ENCODE peak calls at places on chromosomes 4 and X, in seven cellular contexts. T, V, K, W, H, A and S are unnamed samples.
A peak's percentile ranks its signal among the peaks of the same experiment; 100 is the strongest.

GRCh38 chrX:15853586-15854079 is 980 bp downstream of the AP1S2 start:
- DNase-seq in A (no peak), K (no peak), T (no peak), W (peak; percentile 9), H (no peak), V (no peak), S (peak; percentile 54)

GRCh38 chr4:125739760-125740159 is 425.0 kb downstream of the FAT4 start:
- DNase-seq in A (no peak), T (no peak), W (no peak), K (no peak), H (no peak), V (no peak), S (no peak)

GRCh38 chr4:55437823-55438222 is 42.1 kb downstream of the TMEM165 start:
- DNase-seq in A (no peak), W (no peak), K (no peak), V (no peak), T (no peak), H (no peak), S (no peak)

GRCh38 chrX:261167-261857 is 19.9 kb upstream of the PLCXD1 start:
- DNase-seq in A (no peak), H (no peak), T (peak; percentile 82), K (no peak), V (no peak), W (no peak), S (no peak)

GRCh38 chrX:139936259-139936658 is 3.4 kb upstream of the ATP11C start:
- DNase-seq in T (no peak), V (no peak), W (peak; percentile 13), H (no peak), A (no peak), K (no peak), S (peak; percentile 54)

GRCh38 chr4:76447326-76447954 is 12.4 kb downstream of the SHROOM3 start:
- DNase-seq in A (no peak), V (no peak), T (no peak), H (no peak), W (no peak), K (no peak), S (no peak)

GRCh38 chr4:96913437-96914075 is 1073.7 kb downstream of the PDHA2 start:
- DNase-seq in V (peak; percentile 32), H (no peak), K (no peak), A (no peak), W (no peak), T (no peak), S (no peak)

GRCh38 chr4:60657041-60657440 is 543.1 kb upstream of the ADGRL3 start:
- DNase-seq in H (no peak), W (no peak), T (no peak), V (no peak), A (no peak), K (no peak), S (no peak)

GRCh38 chr4:59374416-59374815 is 1825.7 kb upstream of the ADGRL3 start:
- DNase-seq in K (no peak), A (no peak), T (no peak), H (no peak), W (no peak), V (no peak), S (no peak)

GRCh38 chr4:4594531-4594930 is 52.7 kb upstream of the STX18 start:
- DNase-seq in T (no peak), V (no peak), A (no peak), W (no peak), H (no peak), K (no peak), S (no peak)

GRCh38 chrX:85620466-85620865 is 241.0 kb upstream of the POF1B start:
- DNase-seq in T (no peak), W (no peak), H (no peak), V (no peak), A (no peak), K (no peak), S (no peak)

GRCh38 chr4:92304073-92304472 is 307 bp downstream of the GRID2 start:
- DNase-seq in A (no peak), V (no peak), H (no peak), T (no peak), W (no peak), K (peak; percentile 11), S (no peak)

GRCh38 chr4:3399277-3400194 is 42.2 kb upstream of the HGFAC start:
- DNase-seq in H (no peak), W (peak; percentile 39), K (peak; percentile 39), T (no peak), V (peak; percentile 68), A (no peak), S (peak; percentile 48)

GRCh38 chr4:147530153-147530552 is 49.3 kb downstream of the EDNRA start:
- DNase-seq in H (no peak), K (no peak), T (no peak), W (no peak), V (no peak), A (no peak), S (no peak)

GRCh38 chr4:57926311-57926710 is 816.1 kb upstream of the IGFBP7 start:
- DNase-seq in V (no peak), T (no peak), H (no peak), W (no peak), A (no peak), K (no peak), S (no peak)

GRCh38 chr4:169663894-169664293 is 43.5 kb downstream of the CLCN3 start:
- DNase-seq in H (no peak), K (no peak), T (no peak), W (no peak), V (no peak), A (peak; percentile 8), S (no peak)